ENCODE peak calls at places on chromosomes 13 and 19, in four cellular contexts. C is HT-29, I is Calu3, S is A549. N is an unnamed sample.
A peak's percentile ranks its signal among the peaks of the same experiment; 100 is the strongest.

GRCh38 chr19:45342911-45343310 is 2.4 kb downstream of the KLC3 start:
- DNase-seq in C (no peak), I (no peak), S (no peak), N (no peak)

GRCh38 chr13:30752201-30752797 is 17.0 kb downstream of the ALOX5AP start:
- DNase-seq in C (no peak), I (no peak), S (no peak), N (peak; percentile 58)

GRCh38 chr13:53499551-53499950 is 470.9 kb downstream of the OLFM4 start:
- DNase-seq in C (no peak), I (no peak), S (no peak), N (no peak)

GRCh38 chr19:12453495-12453894 is 12.7 kb upstream of the ZNF443 start:
- DNase-seq in C (peak; percentile 67), I (peak; percentile 32), S (no peak), N (no peak)

GRCh38 chr19:48866692-48867091 is 1.7 kb downstream of the PLEKHA4 start:
- DNase-seq in C (no peak), I (no peak), S (no peak), N (no peak)

GRCh38 chr13:110648848-110649421 is 33.6 kb downstream of the NAXD start:
- DNase-seq in C (no peak), I (no peak), S (no peak), N (no peak)

GRCh38 chr19:1591421-1592022 is 1.1 kb downstream of the MBD3 start:
- DNase-seq in C (no peak), I (peak; percentile 4), S (no peak), N (no peak)

GRCh38 chr13:64369121-64369520 is 2861.0 kb downstream of the PCDH9 start:
- DNase-seq in C (no peak), I (no peak), S (no peak), N (peak; percentile 82)

GRCh38 chr13:51776179-51776578 is 27.8 kb downstream of the DHRS12 start:
- DNase-seq in C (no peak), I (no peak), S (no peak), N (no peak)

GRCh38 chr19:17348700-17349099 is 11.3 kb downstream of the GTPBP3 start:
- DNase-seq in C (no peak), I (peak; percentile 41), S (peak; percentile 43), N (no peak)

GRCh38 chr19:16435238-16435911 is 36.4 kb downstream of the EPS15L1 start:
- DNase-seq in C (no peak), I (no peak), S (no peak), N (peak; percentile 97)

GRCh38 chr13:47327856-47328255 is 431.0 kb upstream of the HTR2A start:
- DNase-seq in C (no peak), I (no peak), S (no peak), N (peak; percentile 52)

GRCh38 chr13:98315902-98316301 is 138.8 kb upstream of the RNF113B start:
- DNase-seq in C (no peak), I (no peak), S (no peak), N (no peak)

GRCh38 chr19:51469162-51469561 is 9.2 kb upstream of the CEACAM18 start:
- DNase-seq in C (no peak), I (no peak), S (no peak), N (no peak)

GRCh38 chr13:109756778-109757177 is 29.6 kb downstream of the IRS2 start:
- DNase-seq in C (no peak), I (no peak), S (no peak), N (no peak)

GRCh38 chr19:33259532-33259931 is 33.9 kb upstream of the SLC7A10 start:
- DNase-seq in C (no peak), I (no peak), S (no peak), N (peak; percentile 30)

GRCh38 chr13:98997738-98998641 is 20.1 kb upstream of the DOCK9 start:
- DNase-seq in C (no peak), I (no peak), S (peak; percentile 4), N (no peak)

GRCh38 chr13:23701646-23702045 is 131.4 kb downstream of the TNFRSF19 start:
- DNase-seq in C (no peak), I (no peak), S (no peak), N (peak; percentile 52)

GRCh38 chr19:12092065-12092867 is 27.7 kb downstream of the ZNF844 start:
- DNase-seq in C (no peak), I (no peak), S (no peak), N (peak; percentile 84)

GRCh38 chr13:51292000-51292550 is 47.4 kb upstream of the SERPINE3 start:
- DNase-seq in C (no peak), I (no peak), S (no peak), N (no peak)

GRCh38 chr19:51325161-51325979 is 13.9 kb downstream of the IGLON5 start:
- DNase-seq in C (no peak), I (no peak), S (no peak), N (no peak)

GRCh38 chr13:113903912-113904311 is 40.0 kb upstream of the GAS6 start:
- DNase-seq in C (no peak), I (no peak), S (no peak), N (no peak)

GRCh38 chr13:46062190-46062589 is 9.6 kb upstream of the ZC3H13 start:
- DNase-seq in C (no peak), I (no peak), S (peak; percentile 25), N (peak; percentile 88)

GRCh38 chr13:76523740-76524382 is 362.3 kb downstream of the KCTD12 start:
- DNase-seq in C (no peak), I (no peak), S (no peak), N (peak; percentile 20)

GRCh38 chr13:24716446-24716845 is 36.2 kb downstream of the ATP12A start:
- DNase-seq in C (no peak), I (no peak), S (no peak), N (no peak)

GRCh38 chr13:71254384-71254783 is 612.6 kb downstream of the DACH1 start:
- DNase-seq in C (peak; percentile 47), I (no peak), S (no peak), N (no peak)

GRCh38 chr13:44013666-44014291 is 134.1 kb downstream of the LACC1 start:
- DNase-seq in C (no peak), I (no peak), S (no peak), N (peak; percentile 52)

GRCh38 chr19:50432658-50433057 is at the start of gene MYBPC2:
- DNase-seq in C (peak; percentile 29), I (peak; percentile 19), S (no peak), N (no peak)

GRCh38 chr13:101303512-101303911 is 112.8 kb downstream of the NALCN start:
- DNase-seq in C (no peak), I (no peak), S (no peak), N (no peak)

GRCh38 chr13:102902789-102903347 is 57.0 kb downstream of the ERCC5 start:
- DNase-seq in C (no peak), I (no peak), S (no peak), N (no peak)

GRCh38 chr19:39136225-39136940 is 10.8 kb downstream of the PAK4 start:
- DNase-seq in C (peak; percentile 66), I (no peak), S (no peak), N (no peak)

GRCh38 chr13:77112961-77113360 is 86.0 kb upstream of the FBXL3 start:
- DNase-seq in C (no peak), I (no peak), S (no peak), N (peak; percentile 61)

GRCh38 chr13:87821512-87821911 is 150.3 kb downstream of the SLITRK5 start:
- DNase-seq in C (no peak), I (no peak), S (no peak), N (peak; percentile 21)

N was measured in amniotic epithelial cell.